ENCODE peak calls at places on chromosome 2, in eight cellular contexts. Y, G, E, J, A, F, L and D are unnamed samples.

GRCh38 chr2:197073701-197074433 is 147.4 kb upstream of the PGAP1 start:
- DNase-seq in Y (no peak), L (no peak), A (no peak), E (no peak), F (no peak), J (no peak), G (no peak), D (peak; percentile 24)

GRCh38 chr2:235034270-235035135 is 82.7 kb downstream of the SH3BP4 start:
- DNase-seq in L (no peak), Y (no peak), E (no peak), A (no peak), F (no peak), G (no peak), J (no peak), D (no peak)

GRCh38 chr2:168216351-168217005 is 30.9 kb downstream of the STK39 start:
- DNase-seq in A (no peak), J (no peak), G (peak; percentile 72), Y (peak; percentile 37), L (no peak), E (no peak), F (no peak), D (peak; percentile 58)

GRCh38 chr2:6354546-6354945 is 511.2 kb downstream of the CMPK2 start:
- DNase-seq in L (no peak), G (no peak), A (no peak), J (no peak), Y (no peak), E (no peak), F (no peak), D (no peak)

GRCh38 chr2:173134703-173135102 is 59.1 kb downstream of the MAP3K20 start:
- DNase-seq in J (no peak), F (no peak), G (no peak), Y (no peak), A (no peak), L (no peak), E (no peak), D (no peak)

GRCh38 chr2:131673400-131674173 is 145.9 kb downstream of the CCDC74A start:
- DNase-seq in J (peak; percentile 57), Y (peak; percentile 87), F (peak; percentile 64), E (peak; percentile 85), L (peak; percentile 92), A (peak; percentile 78), G (peak; percentile 75), D (peak; percentile 63)

GRCh38 chr2:237412646-237413292 is 1.2 kb downstream of the COL6A3 start:
- DNase-seq in J (no peak), G (peak; percentile 35), E (peak; percentile 51), Y (no peak), L (no peak), F (no peak), A (no peak), D (peak; percentile 21)

GRCh38 chr2:67865871-67866386 is 196.9 kb downstream of the C1D start:
- DNase-seq in A (no peak), J (no peak), Y (no peak), G (no peak), L (no peak), E (no peak), F (no peak), D (no peak)

GRCh38 chr2:153071090-153071489 is 352.7 kb downstream of the ARL6IP6 start:
- DNase-seq in J (no peak), G (no peak), E (no peak), L (no peak), A (no peak), Y (no peak), F (no peak), D (no peak)

GRCh38 chr2:18057657-18058056 is 179.2 kb downstream of the KCNS3 start:
- DNase-seq in A (no peak), Y (no peak), L (no peak), E (no peak), F (no peak), J (no peak), G (no peak), D (no peak)

GRCh38 chr2:63738019-63738418 is 103.7 kb upstream of the UGP2 start:
- DNase-seq in A (no peak), Y (peak; percentile 64), L (no peak), J (no peak), G (no peak), F (no peak), E (no peak), D (peak; percentile 56)

GRCh38 chr2:156935611-156936010 is 321.9 kb upstream of the GALNT5 start:
- DNase-seq in J (no peak), L (no peak), E (no peak), G (no peak), A (no peak), Y (peak; percentile 98), F (no peak), D (no peak)

GRCh38 chr2:128646091-128646490 is 327.4 kb upstream of the HS6ST1 start:
- DNase-seq in Y (no peak), L (peak; percentile 28), J (no peak), G (no peak), E (peak; percentile 32), A (no peak), F (no peak), D (no peak)

GRCh38 chr2:20433249-20433648 is 13.6 kb upstream of the RHOB start:
- DNase-seq in A (no peak), Y (no peak), J (no peak), F (no peak), L (no peak), E (peak; percentile 14), G (no peak), D (no peak)

GRCh38 chr2:27799646-27800010 is 28.1 kb downstream of the MRPL33 start:
- DNase-seq in Y (peak; percentile 69), F (no peak), L (no peak), E (no peak), A (no peak), G (no peak), J (no peak), D (no peak)

GRCh38 chr2:217106650-217107014 is 246.8 kb upstream of the TNP1 start:
- DNase-seq in J (no peak), F (no peak), L (no peak), A (no peak), G (peak; percentile 82), Y (peak; percentile 55), E (no peak), D (peak; percentile 61)

GRCh38 chr2:154425999-154426398 is 272.5 kb upstream of the KCNJ3 start:
- DNase-seq in A (no peak), J (no peak), L (peak; percentile 58), G (no peak), F (no peak), Y (no peak), E (no peak), D (no peak)

GRCh38 chr2:207119048-207119447 is 46.7 kb downstream of the KLF7 start:
- DNase-seq in L (no peak), F (no peak), G (no peak), J (no peak), A (no peak), E (no peak), Y (peak; percentile 54), D (no peak)

GRCh38 chr2:218876562-218877219 is 4.0 kb upstream of the WNT10A start:
- DNase-seq in F (peak; percentile 64), G (peak; percentile 64), A (peak; percentile 74), L (peak; percentile 72), E (no peak), J (peak; percentile 61), Y (peak; percentile 86), D (peak; percentile 65)

GRCh38 chr2:105868060-105868459 is 123.3 kb downstream of the NCK2 start:
- DNase-seq in L (no peak), F (peak; percentile 35), Y (no peak), J (no peak), E (no peak), G (no peak), A (no peak), D (peak; percentile 46)

GRCh38 chr2:24448811-24449210 is 42.2 kb upstream of the NCOA1 start:
- DNase-seq in F (no peak), A (no peak), E (no peak), G (no peak), Y (no peak), J (no peak), L (no peak), D (no peak)

GRCh38 chr2:127024769-127025356 is 82.1 kb downstream of the BIN1 start:
- DNase-seq in J (no peak), G (peak; percentile 57), F (no peak), Y (no peak), L (peak; percentile 63), E (no peak), A (no peak), D (peak; percentile 43)

GRCh38 chr2:113872201-113872600 is 17.7 kb upstream of the ACTR3 start:
- DNase-seq in L (no peak), G (peak; percentile 86), Y (no peak), A (no peak), E (no peak), J (no peak), F (no peak), D (peak; percentile 61)

GRCh38 chr2:99763764-99764163 is 273.9 kb upstream of the REV1 start:
- DNase-seq in F (no peak), E (no peak), L (no peak), G (no peak), Y (no peak), J (no peak), A (no peak), D (no peak)

GRCh38 chr2:215748446-215748845 is 264.9 kb downstream of the MREG start:
- DNase-seq in F (no peak), J (no peak), L (no peak), G (no peak), E (no peak), Y (no peak), A (no peak), D (peak; percentile 62)

GRCh38 chr2:69717902-69718301 is 24.0 kb upstream of the ANXA4 start:
- DNase-seq in F (no peak), Y (no peak), J (no peak), G (peak; percentile 3), E (no peak), A (peak; percentile 56), L (no peak), D (peak; percentile 10)